ENCODE peak calls at places on chromosomes 5 and 9, in five cellular contexts. N, C, B, P and U are unnamed samples.

GRCh38 chr5:148011407-148012124 is 52.2 kb upstream of the SPINK5 start:
- DNase-seq in N (no peak), P (no peak), B (no peak), C (peak; percentile 16), U (no peak)

GRCh38 chr5:79800979-79801827 is 111.6 kb downstream of the CMYA5 start:
- DNase-seq in B (no peak), C (peak; percentile 3), P (no peak), N (no peak), U (peak; percentile 81)

GRCh38 chr5:34806532-34806931 is 32.4 kb upstream of the TTC23L start:
- DNase-seq in P (no peak), C (no peak), N (no peak), B (no peak), U (no peak)

GRCh38 chr9:131190191-131190590 is 64.8 kb downstream of the NUP214 start:
- DNase-seq in C (no peak), B (no peak), N (no peak), P (no peak), U (no peak)

GRCh38 chr5:134091626-134092121 is 22.8 kb upstream of the TCF7 start:
- DNase-seq in B (no peak), N (no peak), C (peak; percentile 29), P (no peak), U (no peak)

GRCh38 chr5:159878988-159879471 is 37.3 kb upstream of the ADRA1B start:
- DNase-seq in N (no peak), P (no peak), C (peak; percentile 85), B (no peak), U (no peak)

GRCh38 chr5:17094830-17095229 is 122.6 kb upstream of the BASP1 start:
- DNase-seq in B (no peak), P (no peak), N (no peak), C (no peak), U (no peak)

GRCh38 chr5:174229640-174230350 is 184.3 kb downstream of the NSG2 start:
- DNase-seq in C (peak; percentile 54), B (no peak), P (no peak), N (no peak), U (no peak)

GRCh38 chr5:88390007-88390385 is 121.4 kb upstream of the TMEM161B start:
- DNase-seq in B (no peak), C (no peak), P (no peak), N (no peak), U (no peak)

GRCh38 chr9:86337469-86338107 is 16.6 kb downstream of the TUT7 start:
- DNase-seq in P (no peak), N (no peak), B (no peak), C (no peak), U (no peak)

GRCh38 chr5:36888303-36888702 is 11.7 kb downstream of the NIPBL start:
- DNase-seq in B (no peak), P (no peak), C (no peak), N (no peak), U (no peak)

GRCh38 chr9:36456480-36457115 is 56.5 kb upstream of the RNF38 start:
- DNase-seq in C (no peak), B (no peak), N (no peak), P (no peak), U (no peak)

GRCh38 chr5:52837068-52837467 is 49.4 kb downstream of the ITGA1 start:
- DNase-seq in N (no peak), C (no peak), B (no peak), P (no peak), U (no peak)

GRCh38 chr9:101791938-101792337 is 53.5 kb upstream of the GRIN3A start:
- DNase-seq in B (no peak), N (peak; percentile 54), C (no peak), P (no peak), U (no peak)

GRCh38 chr5:71743135-71743534 is 24.1 kb downstream of the CARTPT start:
- DNase-seq in N (no peak), P (no peak), C (no peak), B (no peak), U (peak; percentile 74)

GRCh38 chr9:93308676-93309075 is 124.7 kb downstream of the WNK2 start:
- DNase-seq in P (no peak), N (no peak), C (no peak), B (peak; percentile 68), U (no peak)

GRCh38 chr5:134263801-134264200 is 37.9 kb upstream of the PPP2CA start:
- DNase-seq in N (no peak), P (no peak), B (no peak), C (no peak), U (no peak)

GRCh38 chr9:83505282-83505681 is 32.9 kb downstream of the FRMD3 start:
- DNase-seq in C (no peak), B (no peak), P (no peak), N (no peak), U (no peak)

GRCh38 chr9:136043386-136044054 is 51.6 kb downstream of the NACC2 start:
- DNase-seq in N (no peak), B (peak; percentile 69), P (no peak), C (no peak), U (no peak)

GRCh38 chr9:68750786-68751185 is 45.7 kb downstream of the PIP5K1B start:
- DNase-seq in C (no peak), P (no peak), N (no peak), B (no peak), U (no peak)

GRCh38 chr5:179187229-179187678 is 127.1 kb downstream of the ZNF354C start:
- DNase-seq in B (no peak), P (no peak), C (no peak), N (no peak), U (no peak)

GRCh38 chr5:113505181-113505580 is 8.3 kb upstream of the YTHDC2 start:
- DNase-seq in P (no peak), B (no peak), N (no peak), C (no peak), U (no peak)

GRCh38 chr5:42995152-42995751 is 44.9 kb downstream of the ANXA2R start:
- DNase-seq in B (no peak), C (peak; percentile 60), N (no peak), P (no peak), U (no peak)

GRCh38 chr9:129580211-129580915 is 40.5 kb downstream of the C9orf50 start:
- DNase-seq in N (no peak), C (no peak), B (no peak), P (no peak), U (no peak)

GRCh38 chr5:163509288-163510040 is 4.0 kb downstream of the MAT2B start:
- DNase-seq in C (peak; percentile 70), N (peak; percentile 22), B (no peak), P (no peak), U (no peak)

GRCh38 chr5:14728109-14728938 is 63.8 kb downstream of the OTULIN start:
- DNase-seq in P (no peak), N (peak; percentile 82), B (no peak), C (no peak), U (no peak)

GRCh38 chr9:97873877-97874276 is 20.9 kb downstream of the FOXE1 start:
- DNase-seq in B (peak; percentile 38), P (no peak), C (no peak), N (no peak), U (no peak)

GRCh38 chr9:87197349-87198130 is 250.2 kb upstream of the GAS1 start:
- DNase-seq in P (no peak), C (no peak), N (no peak), B (no peak), U (no peak)

GRCh38 chr9:36789886-36790285 is 217.2 kb downstream of the MELK start:
- DNase-seq in P (no peak), N (no peak), B (no peak), C (no peak), U (no peak)

GRCh38 chr5:32357678-32358077 is 44.9 kb upstream of the MTMR12 start:
- DNase-seq in P (no peak), B (no peak), C (no peak), N (no peak), U (no peak)

GRCh38 chr5:154524846-154525245 is 46.8 kb upstream of the HAND1 start:
- DNase-seq in P (no peak), N (no peak), B (no peak), C (no peak), U (no peak)

GRCh38 chr5:150055707-150056443 is 30.5 kb downstream of the CSF1R start:
- DNase-seq in P (no peak), C (no peak), B (no peak), N (no peak), U (no peak)

GRCh38 chr5:135127604-135128240 is 93.7 kb upstream of the PITX1 start:
- DNase-seq in P (no peak), N (no peak), B (no peak), C (peak; percentile 75), U (no peak)

GRCh38 chr5:54249210-54250028 is 61.0 kb downstream of the ARL15 start:
- DNase-seq in B (no peak), C (peak; percentile 59), P (no peak), N (no peak), U (no peak)

GRCh38 chr9:89845321-89845720 is 240.5 kb downstream of the GADD45G start:
- DNase-seq in B (peak; percentile 65), P (no peak), N (no peak), C (no peak), U (peak; percentile 70)